ENCODE peak calls at places on chromosomes 4 and X, in five cellular contexts. B is A549, G is H1, N is HCT116, S is body of pancreas. H is an unnamed sample.

GRCh38 chr4:48968814-48969213 is 17.3 kb upstream of the CWH43 start:
- DNase-seq in S (no peak), B (no peak), N (no peak), G (no peak), H (no peak)

GRCh38 chr4:55297346-55297745 is 48.7 kb upstream of the SRD5A3 start:
- DNase-seq in S (no peak), B (peak; percentile 34), G (no peak), N (no peak), H (peak; percentile 17)

GRCh38 chr4:133812236-133812635 is 389.4 kb downstream of the PABPC4L start:
- DNase-seq in B (no peak), G (no peak), N (no peak), S (no peak), H (no peak)

GRCh38 chrX:46865281-46865680 is 28.4 kb downstream of the RP2 start:
- DNase-seq in B (peak; percentile 63), S (no peak), N (no peak), G (no peak), H (no peak)

GRCh38 chr4:83535945-83536648 is at the start of gene GPAT3:
- DNase-seq in N (peak; percentile 75), S (peak; percentile 91), B (peak; percentile 86), G (no peak), H (peak; percentile 73)

GRCh38 chr4:117370944-117371665 is 285.7 kb upstream of the TRAM1L1 start:
- DNase-seq in N (no peak), B (no peak), G (no peak), S (no peak), H (no peak)

GRCh38 chr4:168551945-168552695 is 55.3 kb downstream of the PALLD start:
- DNase-seq in B (peak; percentile 73), S (no peak), N (peak; percentile 59), G (no peak), H (no peak)

GRCh38 chr4:88212253-88212561 is 53.8 kb upstream of the ABCG2 start:
- DNase-seq in G (no peak), N (no peak), B (no peak), S (no peak), H (no peak)

GRCh38 chr4:99855677-99856076 is 38.5 kb downstream of the LAMTOR3 start:
- DNase-seq in N (no peak), S (no peak), G (no peak), B (no peak), H (no peak)

GRCh38 chr4:69493515-69493914 is 2.2 kb downstream of the UGT2B4 start:
- DNase-seq in B (no peak), S (no peak), G (no peak), N (no peak), H (no peak)

GRCh38 chr4:18057821-18058533 is 36.4 kb upstream of the LCORL start:
- DNase-seq in S (no peak), N (no peak), B (no peak), G (no peak), H (no peak)

GRCh38 chr4:17817027-17817426 is 6.2 kb downstream of the NCAPG start:
- DNase-seq in N (peak; percentile 10), G (no peak), S (no peak), B (peak; percentile 42), H (peak; percentile 14)

GRCh38 chrX:1502241-1502640 is 34.7 kb downstream of the P2RY8 start:
- DNase-seq in S (no peak), B (no peak), G (no peak), N (no peak), H (no peak)

GRCh38 chr4:105153749-105154148 is 7.1 kb downstream of the TET2 start:
- DNase-seq in G (no peak), N (no peak), S (no peak), B (no peak), H (no peak)

GRCh38 chr4:142846729-142847606 is 867 bp upstream of the INPP4B start:
- DNase-seq in N (peak; percentile 57), G (no peak), B (peak; percentile 57), S (peak; percentile 75), H (no peak)

GRCh38 chr4:176845636-176846035 is 52.9 kb upstream of the VEGFC start:
- DNase-seq in N (no peak), S (no peak), G (no peak), B (no peak), H (no peak)

GRCh38 chrX:145825896-145826295 is 8.3 kb downstream of the SLITRK2 start:
- DNase-seq in B (peak; percentile 17), S (peak; percentile 48), N (no peak), G (no peak), H (no peak)

GRCh38 chr4:98728433-98728832 is 70.0 kb upstream of the TSPAN5 start:
- DNase-seq in S (no peak), B (no peak), N (no peak), G (no peak), H (peak; percentile 24)

GRCh38 chr4:2832309-2832980 is 11.2 kb upstream of the ADD1 start:
- DNase-seq in N (no peak), G (no peak), B (no peak), S (peak; percentile 2), H (no peak)

GRCh38 chr4:111066447-111066846 is 443.6 kb upstream of the PITX2 start:
- DNase-seq in B (no peak), G (no peak), N (no peak), S (no peak), H (no peak)

DNA sequence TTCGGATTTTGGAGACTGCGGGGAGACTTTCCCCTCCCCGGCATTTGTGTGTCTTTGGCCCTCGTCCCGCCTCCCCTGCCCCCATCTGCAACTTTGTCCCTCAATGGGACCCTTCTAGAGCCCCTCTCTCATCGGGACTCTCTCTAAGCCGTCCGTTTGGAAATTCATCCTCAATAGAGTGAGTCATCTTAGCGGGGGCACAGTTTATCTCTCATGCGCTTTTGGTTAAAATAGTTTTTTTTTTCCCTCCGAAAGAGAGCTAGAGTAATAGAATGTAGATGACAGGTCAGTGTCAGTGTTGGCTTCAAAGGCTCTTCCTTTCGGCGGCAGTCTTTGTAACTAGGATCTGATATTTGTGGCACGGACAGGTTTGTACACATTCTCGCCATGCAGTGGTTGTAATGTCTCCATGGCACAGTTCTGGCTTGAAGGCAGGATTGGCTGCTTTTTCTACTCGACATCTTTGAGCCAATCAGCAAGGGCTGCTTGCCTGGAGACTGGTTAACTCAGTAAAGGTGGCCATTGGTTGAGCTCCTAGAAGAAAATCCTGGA is 966 bp downstream of the N4BP2 start:
- DNase-seq in G (no peak), S (peak; percentile 90), B (peak; percentile 95), N (peak; percentile 96), H (peak; percentile 72)
- TF ChIP-seq POLR2A in G (peak; percentile 26), S (peak; percentile 56), B (no peak), N (peak; percentile 66), H (peak; percentile 77)

GRCh38 chr4:184344435-184344834 is 126.8 kb upstream of the ENPP6 start:
- DNase-seq in B (no peak), G (no peak), S (no peak), N (no peak), H (no peak)

GRCh38 chr4:184342167-184342856 is 124.6 kb upstream of the ENPP6 start:
- DNase-seq in N (no peak), S (no peak), B (no peak), G (no peak), H (no peak)

GRCh38 chr4:184345573-184345922 is 127.9 kb upstream of the ENPP6 start:
- DNase-seq in S (no peak), B (no peak), N (no peak), G (no peak), H (no peak)

GRCh38 chr4:184344899-184345572 is 127.4 kb upstream of the ENPP6 start:
- DNase-seq in S (no peak), N (no peak), G (no peak), B (no peak), H (no peak)

DNA sequence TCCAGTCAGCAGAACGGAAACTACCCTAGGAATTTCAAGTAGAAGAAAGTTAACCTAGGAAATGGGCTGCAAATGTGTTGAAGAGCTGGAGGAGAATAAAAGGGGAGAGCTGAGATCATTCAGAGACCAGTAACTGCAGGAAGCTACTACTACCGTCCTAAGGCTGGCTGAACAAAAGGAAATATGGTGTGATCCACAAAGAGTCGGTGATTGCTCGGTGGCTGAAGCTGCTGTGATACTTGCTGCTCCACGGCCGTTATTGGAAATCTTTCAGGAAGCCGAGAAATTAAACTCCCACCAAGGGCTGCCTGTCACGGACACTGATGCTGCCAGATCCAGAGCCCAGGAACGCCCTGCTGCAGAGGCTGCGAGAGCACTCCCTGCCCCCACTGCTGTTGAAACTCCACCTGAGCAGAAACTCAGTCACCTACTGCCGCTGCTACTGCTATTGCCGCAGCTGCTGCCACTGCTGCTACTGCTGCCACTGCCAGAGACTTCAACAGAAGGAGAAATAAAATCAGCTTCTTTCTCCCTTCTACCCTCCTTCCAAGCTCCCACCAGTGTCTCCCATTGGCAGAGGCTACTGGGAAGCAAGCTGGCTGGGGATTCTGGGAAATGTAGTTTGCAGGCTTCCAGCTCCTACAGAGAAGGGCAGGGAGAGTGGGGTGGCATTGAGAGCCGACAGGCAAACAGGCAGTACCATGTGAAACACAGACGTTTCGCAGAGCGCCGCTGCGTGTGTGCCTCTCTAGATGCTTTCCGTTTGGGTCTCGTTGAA is 125.9 kb upstream of the ENPP6 start:
- DNase-seq in S (peak; percentile 77), B (peak; percentile 63), G (no peak), N (peak; percentile 6), H (peak; percentile 29)
- TF ChIP-seq POLR2A in S (peak; percentile 72), B (no peak), G (no peak), N (no peak), H (peak; percentile 35)

DNA sequence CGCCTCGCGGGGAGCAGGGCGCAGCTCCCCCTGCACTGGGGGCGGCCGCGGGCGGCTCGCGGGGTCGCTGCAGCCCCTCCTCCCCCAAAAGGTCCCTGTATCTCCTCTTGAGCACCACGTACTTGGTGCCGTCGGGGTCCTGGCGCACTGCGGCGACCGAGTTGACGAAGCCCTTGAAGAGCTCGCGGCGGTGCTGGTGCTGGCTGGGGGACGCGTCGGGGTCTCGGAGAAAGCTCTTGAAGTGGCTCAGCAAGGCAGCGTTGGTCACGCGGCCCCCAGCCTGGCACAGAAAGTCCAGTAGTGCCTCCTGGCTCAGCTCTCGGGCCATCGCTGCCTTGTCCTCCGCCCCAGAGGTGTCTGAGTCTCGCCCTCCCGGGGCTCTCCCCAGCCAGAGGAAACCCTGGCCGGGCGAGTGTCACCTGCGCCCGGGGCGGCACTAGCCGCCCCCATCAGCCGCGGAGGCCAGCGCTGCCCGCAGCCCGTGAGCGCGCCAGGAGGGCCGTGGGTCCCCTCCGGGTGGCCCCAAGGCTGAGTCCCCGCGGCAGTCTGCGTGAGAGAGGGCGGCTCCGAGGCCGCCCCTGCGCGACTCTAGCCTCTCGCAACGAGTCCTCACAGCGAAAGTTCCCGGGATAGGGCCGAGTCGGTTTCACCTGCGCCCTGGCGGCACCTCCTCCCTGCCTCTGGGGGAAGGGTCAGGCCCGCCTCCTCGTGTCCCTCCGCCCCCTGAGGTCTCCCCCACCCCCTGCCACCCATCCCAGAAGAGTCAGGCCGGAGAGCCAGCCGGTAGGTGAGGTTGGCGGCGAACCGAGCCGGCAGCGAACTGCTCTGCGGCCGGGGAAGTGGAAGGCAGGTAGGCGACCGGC is at the start of gene SOWAHB:
- DNase-seq in N (peak; percentile 69), B (no peak), G (peak; percentile 41), S (peak; percentile 95), H (no peak)
- TF ChIP-seq POLR2A in N (peak; percentile 33), B (no peak), G (no peak), S (peak; percentile 92), H (no peak)

GRCh38 chrX:101409043-101409442 is 1.0 kb downstream of the HNRNPH2 start:
- DNase-seq in B (no peak), S (no peak), G (no peak), N (no peak), H (no peak)

GRCh38 chrX:101407167-101407747 is 468 bp downstream of the GLA start:
- DNase-seq in G (no peak), S (no peak), N (no peak), B (no peak), H (no peak)

GRCh38 chrX:101410461-101410860 is 2.4 kb downstream of the HNRNPH2 start:
- DNase-seq in S (no peak), G (no peak), B (no peak), N (no peak), H (no peak)

GRCh38 chrX:101408530-101408836 is 461 bp downstream of the HNRNPH2 start:
- DNase-seq in B (no peak), S (no peak), N (no peak), G (no peak), H (no peak)

GRCh38 chrX:101407748-101408529 is at the start of the genes GLA and HNRNPH2:
- DNase-seq in B (peak; percentile 99), N (peak; percentile 96), G (peak; percentile 77), S (peak; percentile 95), H (peak; percentile 88)
- TF ChIP-seq POLR2A in B (peak; percentile 82), N (peak; percentile 63), G (peak; percentile 88), S (peak; percentile 91), H (peak; percentile 82)